ENCODE peak calls at places on chromosome 11, in nine cellular contexts. V is left ventricle myocardium inferior; L is cardiac muscle cell; S is effector memory CD4-positive, alpha-beta T cell; E is GM23248; M is IMR-90; A is SJSA1; R is uterus; Z is aorta. U is an unnamed sample. For H3K9me3 and H3K4me1, the result is how much of the 10 kb centered on the place peaks cover.

GRCh38 chr11:73585834-73586575 is 11.9 kb downstream of the FAM168A start:
- DNase-seq in V (no peak), L (no peak), S (no peak), E (peak), M (peak), A (no peak), R (no peak), Z (no peak), U (no peak)

GRCh38 chr11:119389611-119390254 is 8.2 kb upstream of the USP2 start:
- DNase-seq in V (no peak), L (no peak), S (no peak), E (peak), M (no peak), A (no peak), R (no peak), Z (no peak), U (no peak)

GRCh38 chr11:47980093-47980906 is at the start of gene PTPRJ:
- DNase-seq in V (peak), L (peak), S (peak), E (peak), M (peak), A (peak), R (peak), Z (peak), U (peak)

GRCh38 chr11:61853698-61854169 is 25.6 kb downstream of the FADS2 start:
- DNase-seq in V (no peak), L (no peak), S (no peak), E (no peak), M (no peak), A (no peak), R (no peak), Z (no peak), U (no peak)

GRCh38 chr11:5910521-5910920 is 17.5 kb downstream of the OR52E5 start:
- DNase-seq in V (no peak), L (no peak), S (no peak), E (no peak), M (no peak), A (no peak), R (no peak), Z (no peak), U (no peak)

GRCh38 chr11:3095712-3096361 is 38.6 kb upstream of the CARS1 start:
- DNase-seq in V (no peak), L (no peak), S (no peak), E (peak), M (peak), A (peak), R (peak), Z (peak), U (no peak)

GRCh38 chr11:911031-911889 is 650 bp upstream of the CHID1 start:
- DNase-seq in V (peak), L (peak), S (no peak), E (peak), M (peak), A (peak), R (peak), Z (peak), U (peak)

GRCh38 chr11:65880844-65881421 is 1.3 kb downstream of the CTSW start:
- DNase-seq in V (no peak), L (no peak), S (no peak), E (no peak), M (no peak), A (peak), R (no peak), Z (peak), U (no peak)

GRCh38 chr11:512895-513595 is 6.0 kb upstream of the RNH1 start:
- DNase-seq in V (no peak), L (no peak), S (no peak), E (no peak), M (no peak), A (no peak), R (no peak), Z (no peak), U (no peak)

DNA sequence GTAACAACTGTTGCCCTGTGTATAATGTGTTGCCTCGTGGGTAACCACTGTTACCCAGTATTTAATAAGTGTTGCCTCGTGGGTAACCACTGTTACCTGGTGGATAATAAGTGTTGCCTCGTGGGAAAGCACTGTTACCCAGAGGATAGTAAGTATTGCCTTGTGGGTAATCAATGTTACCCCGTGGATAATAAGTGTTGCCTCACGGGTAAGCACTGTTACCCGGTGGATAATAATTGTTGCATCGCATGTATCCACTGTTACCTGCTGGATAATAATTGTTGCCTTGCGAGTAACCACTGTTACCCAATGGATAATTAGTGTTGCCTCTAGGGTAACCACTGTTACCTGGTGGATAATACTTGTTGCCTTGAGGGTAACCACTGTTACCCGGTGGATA is 17.1 kb upstream of the NXPE4 start:
- DNase-seq in V (no peak), L (no peak), S (no peak), E (no peak), M (no peak), A (no peak), R (no peak), Z (no peak), U (no peak)
- H3K9me3 ChIP-seq in V (under half), L (under half), S (under half), E (under half), M (under half), A (under half), R (under half), Z (under half), U (under half)

DNA sequence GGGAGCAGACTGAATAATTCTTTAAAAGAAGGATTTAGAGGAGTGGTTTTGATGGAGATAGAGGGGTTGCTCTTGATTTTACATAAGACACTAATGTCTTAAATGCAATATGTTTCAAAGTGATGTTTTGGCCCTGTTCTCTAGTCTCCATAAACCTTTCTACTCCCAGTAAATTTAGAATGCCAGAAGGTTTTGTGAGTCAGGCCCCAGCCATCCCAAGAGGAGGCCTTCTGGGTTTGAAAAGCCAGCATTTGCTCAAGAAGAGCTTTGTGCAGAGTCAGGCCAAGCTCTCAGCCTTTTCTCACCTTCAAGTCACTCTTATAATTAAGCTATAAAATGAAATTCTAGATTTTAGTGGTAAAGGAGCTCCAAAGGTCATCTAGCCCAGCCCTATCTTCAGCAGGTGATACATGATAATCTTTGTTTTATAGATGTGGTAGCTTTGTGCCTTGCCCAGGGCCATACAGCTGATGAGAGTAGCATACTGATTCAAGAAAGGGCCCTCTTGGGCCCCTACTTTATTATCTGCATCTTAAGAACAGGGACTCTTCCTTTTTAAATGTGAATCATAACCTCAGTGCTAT is 122.8 kb upstream of the MTNR1B start:
- DNase-seq in V (no peak), L (no peak), S (no peak), E (peak), M (peak), A (no peak), R (no peak), Z (no peak), U (no peak)
- H3K4me3 ChIP-seq in V (no peak), L (no peak), S (no peak), E (no peak), M (no peak), A (no peak), R (no peak), Z (no peak), U (no peak)

GRCh38 chr11:93526058-93526633 is 17.0 kb downstream of the SMCO4 start:
- DNase-seq in V (no peak), L (no peak), S (no peak), E (no peak), M (no peak), A (no peak), R (no peak), Z (no peak), U (no peak)
- H3K4me1 ChIP-seq in V (half or more), L (half or more), S (under half), E (under half), M (under half), A (under half), R (under half), Z (under half), U (under half)

GRCh38 chr11:44365616-44366015 is 55.7 kb upstream of the ALX4 start:
- DNase-seq in V (no peak), L (no peak), S (no peak), E (no peak), M (no peak), A (no peak), R (no peak), Z (no peak), U (no peak)

GRCh38 chr11:44363116-44363515 is 53.2 kb upstream of the ALX4 start:
- DNase-seq in V (no peak), L (no peak), S (no peak), E (no peak), M (no peak), A (no peak), R (no peak), Z (no peak), U (no peak)

GRCh38 chr11:44366741-44367140 is 56.8 kb upstream of the ALX4 start:
- DNase-seq in V (no peak), L (no peak), S (no peak), E (no peak), M (no peak), A (no peak), R (no peak), Z (no peak), U (no peak)

GRCh38 chr11:44361883-44362282 is 51.9 kb upstream of the ALX4 start:
- DNase-seq in V (no peak), L (no peak), S (no peak), E (no peak), M (no peak), A (no peak), R (peak), Z (no peak), U (no peak)

GRCh38 chr11:44364596-44364995 is 54.7 kb upstream of the ALX4 start:
- DNase-seq in V (no peak), L (no peak), S (no peak), E (no peak), M (no peak), A (no peak), R (no peak), Z (no peak), U (no peak)
- H3K9me3 ChIP-seq in V (under half), L (under half), S (under half), E (under half), M (under half), A (under half), R (under half), Z (under half), U (under half)

GRCh38 chr11:36594316-36594989 is at the start of gene IFTAP:
- DNase-seq in V (no peak), L (peak), S (peak), E (peak), M (peak), A (peak), R (peak), Z (peak), U (peak)
- H3K4me3 ChIP-seq in V (peak), L (peak), S (peak), E (peak), M (peak), A (peak), R (peak), Z (peak), U (peak)

U was measured in HAP-1.